ENCODE peak calls at places on chromosomes 16 and 17, in seven cellular contexts. X is pancreas, B is OCI-LY7, U is body of pancreas, D is RWPE2, J is brain microvascular endothelial cell, F is cardiac muscle cell. G is an unnamed sample.
A peak's percentile ranks its signal among the peaks of the same experiment; 100 is the strongest.

GRCh38 chr17:27879987-27880608 is 13.1 kb downstream of the LYRM9 start:
- DNase-seq in D (no peak), J (peak; percentile 55), X (peak; percentile 83), U (peak; percentile 79), B (peak; percentile 55), F (peak; percentile 84), G (peak; percentile 58)

GRCh38 chr16:8173111-8173644 is 417.1 kb downstream of the TMEM114 start:
- DNase-seq in U (peak; percentile 74), F (peak; percentile 86), B (peak; percentile 68), J (peak; percentile 36), D (no peak), X (peak; percentile 77), G (peak; percentile 76)

GRCh38 chr16:24257965-24258364 is 1.8 kb downstream of the CACNG3 start:
- DNase-seq in J (no peak), B (no peak), F (no peak), U (no peak), D (no peak), X (no peak), G (no peak)

GRCh38 chr17:50165867-50166517 is at the start of gene SGCA:
- DNase-seq in X (no peak), F (peak; percentile 75), B (no peak), U (no peak), J (no peak), D (no peak), G (no peak)

GRCh38 chr17:49739662-49740271 is 24.2 kb downstream of the FAM117A start:
- DNase-seq in D (no peak), J (no peak), X (peak; percentile 66), B (peak; percentile 96), U (peak; percentile 77), F (peak; percentile 62), G (peak; percentile 98)

GRCh38 chr16:2786061-2786825 is 1.1 kb downstream of the PRSS33 start:
- DNase-seq in F (no peak), J (no peak), X (peak; percentile 10), D (peak; percentile 34), B (no peak), U (no peak), G (no peak)

GRCh38 chr17:48586355-48586924 is 3.6 kb downstream of the HOXB3 start:
- DNase-seq in F (no peak), B (no peak), X (no peak), D (no peak), U (no peak), J (no peak), G (no peak)

GRCh38 chr17:373616-374225 is 21.1 kb upstream of the RPH3AL start:
- DNase-seq in J (no peak), F (no peak), B (no peak), U (no peak), D (peak; percentile 5), X (no peak), G (no peak)

GRCh38 chr17:77857613-77858012 is 100.9 kb upstream of the TNRC6C start:
- DNase-seq in D (no peak), U (no peak), X (no peak), B (no peak), J (no peak), F (no peak), G (no peak)

GRCh38 chr17:77772461-77772897 is 186.0 kb upstream of the TNRC6C start:
- DNase-seq in F (peak; percentile 76), X (peak; percentile 37), J (peak; percentile 58), U (peak; percentile 41), B (peak; percentile 73), D (no peak), G (peak; percentile 81)

GRCh38 chr17:80008848-80009247 is 26.8 kb downstream of the TBC1D16 start:
- DNase-seq in D (peak; percentile 72), B (no peak), J (no peak), U (no peak), X (no peak), F (no peak), G (no peak)

GRCh38 chr17:80008383-80008840 is 27.3 kb downstream of the TBC1D16 start:
- DNase-seq in J (peak; percentile 44), F (peak; percentile 73), B (peak; percentile 83), D (peak; percentile 80), U (peak; percentile 93), X (peak; percentile 92), G (peak; percentile 90)

GRCh38 chr17:80006339-80006720 is 29.3 kb downstream of the TBC1D16 start:
- DNase-seq in F (no peak), B (no peak), J (no peak), X (no peak), D (no peak), U (no peak), G (no peak)

GRCh38 chr17:80007009-80007752 is 28.5 kb downstream of the TBC1D16 start:
- DNase-seq in J (no peak), X (no peak), D (peak; percentile 37), U (no peak), B (no peak), F (no peak), G (no peak)

DNA sequence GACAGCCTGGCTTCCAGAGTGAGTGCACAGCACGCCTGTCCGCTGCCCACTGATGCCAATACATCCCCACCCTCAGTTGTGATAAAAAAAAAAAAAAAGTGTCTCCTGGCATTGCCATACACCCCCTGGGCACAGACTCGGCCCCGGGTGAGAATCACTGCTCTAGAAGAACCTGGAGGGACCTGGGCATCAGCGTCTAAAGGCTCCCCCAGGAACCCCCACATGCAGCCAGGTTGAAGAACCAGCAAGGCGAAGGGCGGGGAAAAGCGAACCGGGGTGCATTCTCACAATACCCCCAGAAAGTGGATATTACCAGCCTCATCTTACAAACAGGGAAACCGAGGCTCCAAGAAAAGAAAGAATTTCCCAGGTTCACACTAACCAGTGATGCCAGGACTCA is 27.7 kb downstream of the TBC1D16 start:
- DNase-seq in B (no peak), D (peak; percentile 47), X (no peak), J (no peak), U (no peak), F (no peak), G (no peak)
- H3K36me3 ChIP-seq in B (no peaks in the 10 kb centered on the region), D (peaks cover under 1% of the 10 kb centered on the region), X (peaks cover 5% of the 10 kb centered on the region), J (peaks cover 7% of the 10 kb centered on the region), U (no peaks in the 10 kb centered on the region), F (peaks cover 3% of the 10 kb centered on the region), G (no peaks in the 10 kb centered on the region)

GRCh38 chr16:71631776-71632175 is 5.8 kb downstream of the MARVELD3 start:
- DNase-seq in X (no peak), F (no peak), B (no peak), U (no peak), J (no peak), D (no peak), G (no peak)

GRCh38 chr16:71635632-71636031 is 9.6 kb downstream of the MARVELD3 start:
- DNase-seq in F (no peak), D (no peak), X (no peak), J (no peak), B (no peak), U (no peak), G (no peak)

DNA sequence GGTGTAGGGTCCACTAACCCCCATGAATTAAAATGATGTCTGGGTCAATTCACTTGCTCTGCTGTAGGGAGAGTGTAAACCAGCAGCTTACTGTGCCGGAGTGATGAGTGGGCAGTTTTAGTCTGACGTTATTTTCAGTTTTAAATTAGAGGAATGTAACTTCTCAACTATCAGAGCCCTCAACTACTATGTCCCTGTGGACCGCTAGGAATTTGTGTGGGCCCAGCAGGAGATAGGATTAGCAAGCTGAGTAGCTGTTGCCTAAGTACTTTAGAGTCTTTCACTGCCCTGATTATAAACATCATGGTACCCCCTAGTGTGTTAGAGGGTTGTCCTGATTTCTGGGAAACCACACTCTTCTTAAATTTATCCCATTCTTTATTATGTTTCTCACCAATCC is 11.4 kb downstream of the MARVELD3 start:
- DNase-seq in U (no peak), B (no peak), D (no peak), X (no peak), J (peak; percentile 90), F (peak; percentile 26), G (no peak)
- H3K27ac ChIP-seq in U (no peak overlapping the region), B (no peak overlapping the region), D (no peak overlapping the region), X (no peak overlapping the region), J (peak overlapping the region; percentile 16), F (peak overlapping the region; percentile 24), G (no peak overlapping the region)

GRCh38 chr17:7240375-7240774 is 1.1 kb upstream of the PHF23 start:
- DNase-seq in D (no peak), X (no peak), B (no peak), J (no peak), U (no peak), F (no peak), G (no peak)
- H3K4me3 ChIP-seq in D (no peak overlapping the region), X (peak overlapping the region; percentile 72), B (peak overlapping the region; percentile 86), J (peak overlapping the region; percentile 96), U (no peak overlapping the region), F (peak overlapping the region; percentile 19), G (no peak overlapping the region)

GRCh38 chr17:35129154-35129972 is 7.9 kb downstream of the FNDC8 start:
- DNase-seq in D (no peak), X (no peak), U (no peak), F (no peak), B (no peak), J (no peak), G (no peak)

GRCh38 chr17:35129973-35130351 is 8.5 kb downstream of the FNDC8 start:
- DNase-seq in J (no peak), U (no peak), D (no peak), B (no peak), F (no peak), X (no peak), G (no peak)

GRCh38 chr17:35130392-35130791 is 9.0 kb downstream of the FNDC8 start:
- DNase-seq in J (no peak), U (no peak), F (no peak), D (no peak), X (no peak), B (no peak), G (no peak)

GRCh38 chr17:35132816-35133550 is 9.1 kb downstream of the NLE1 start:
- DNase-seq in F (no peak), B (no peak), J (no peak), X (no peak), U (no peak), D (no peak), G (no peak)

DNA sequence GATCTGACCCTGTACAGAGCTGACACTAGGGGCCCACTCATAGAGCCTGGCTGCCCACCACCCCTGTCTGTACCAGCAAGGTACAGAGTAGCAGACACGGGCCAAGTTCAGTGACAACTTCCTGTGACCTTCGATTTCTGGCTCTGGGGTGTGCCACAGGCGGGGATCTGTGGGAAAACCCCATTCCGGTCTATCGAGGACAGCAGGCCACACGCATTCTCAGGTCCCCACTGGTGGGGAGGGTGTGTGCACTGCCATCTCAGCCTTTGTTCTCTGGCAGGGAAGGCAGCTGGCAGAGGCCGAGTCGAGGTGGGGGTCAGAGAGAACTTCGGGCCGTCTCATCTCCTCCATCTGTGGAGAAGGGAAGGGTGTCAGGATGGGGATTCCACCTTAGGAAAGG is 10.0 kb downstream of the NLE1 start:
- DNase-seq in B (no peak), U (no peak), X (no peak), D (no peak), F (no peak), J (no peak), G (peak; percentile 54)
- H3K36me3 ChIP-seq in B (peaks cover 80% of the 10 kb centered on the region), U (peaks cover 38% of the 10 kb centered on the region), X (peaks cover 49% of the 10 kb centered on the region), D (peaks cover 56% of the 10 kb centered on the region), F (peaks cover 42% of the 10 kb centered on the region), J (peaks cover 59% of the 10 kb centered on the region), G (peaks cover 51% of the 10 kb centered on the region)

GRCh38 chr16:15898654-15899053 is 10.3 kb upstream of the CEP20 start:
- DNase-seq in B (no peak), D (no peak), U (no peak), J (no peak), F (no peak), X (no peak), G (no peak)
- H3K27ac ChIP-seq in B (no peak overlapping the region), D (peak overlapping the region; percentile 80), U (no peak overlapping the region), J (no peak overlapping the region), F (no peak overlapping the region), X (no peak overlapping the region), G (no peak overlapping the region)

G was measured in Peyer's patch.